ENCODE peak calls at places on chromosomes 7 and 10, in seven cellular contexts. B is heart left ventricle; U is fibroblast of the conjunctiva; K is mucosa of gallbladder; Z is NCI-H1092; G is stimulated activated naive CD8-positive, alpha-beta T cell treated with anti-CD3 and anti-CD28 coated beads, Interleukin-15, amount 100 ng/mL, for 72 hours; H is posterior vena cava. C is an unnamed sample.
A peak's percentile ranks its signal among the peaks of the same experiment; 100 is the strongest.

GRCh38 chr7:159145544-159145891 is 851 bp upstream of the VIPR2 start:
- DNase-seq in B (no peak), U (no peak), K (no peak), Z (no peak), G (no peak), H (peak; percentile 75), C (peak; percentile 62)

GRCh38 chr7:3725145-3725544 is 424.1 kb downstream of the SDK1 start:
- DNase-seq in B (no peak), U (no peak), K (no peak), Z (no peak), G (no peak), H (no peak), C (no peak)

GRCh38 chr7:109901916-109902315 is 1189.0 kb upstream of the LRRN3 start:
- DNase-seq in B (no peak), U (peak; percentile 5), K (no peak), Z (no peak), G (no peak), H (no peak), C (no peak)

GRCh38 chr7:47132471-47132870 is 449.4 kb downstream of the TNS3 start:
- DNase-seq in B (no peak), U (no peak), K (no peak), Z (no peak), G (no peak), H (no peak), C (no peak)

GRCh38 chr7:27709137-27710075 is 30.6 kb upstream of the TAX1BP1 start:
- DNase-seq in B (no peak), U (no peak), K (no peak), Z (no peak), G (no peak), H (no peak), C (no peak)

GRCh38 chr10:120575411-120575810 is 118.4 kb downstream of the PLPP4 start:
- DNase-seq in B (no peak), U (no peak), K (no peak), Z (no peak), G (no peak), H (no peak), C (no peak)

GRCh38 chr7:136523581-136523980 is 344.9 kb upstream of the CHRM2 start:
- DNase-seq in B (no peak), U (no peak), K (no peak), Z (no peak), G (no peak), H (no peak), C (no peak)

GRCh38 chr10:132957981-132958885 is 15.9 kb upstream of the CFAP46 start:
- DNase-seq in B (no peak), U (no peak), K (no peak), Z (no peak), G (no peak), H (peak; percentile 68), C (peak; percentile 80)

GRCh38 chr10:77486511-77486910 is 151.1 kb downstream of the KCNMA1 start:
- DNase-seq in B (no peak), U (no peak), K (no peak), Z (no peak), G (no peak), H (no peak), C (no peak)

GRCh38 chr10:31975157-31975765 is 46.6 kb upstream of the ARHGAP12 start:
- DNase-seq in B (no peak), U (no peak), K (no peak), Z (no peak), G (no peak), H (no peak), C (no peak)

C was measured in mesenteric fat pad.